ENCODE peak calls at places on chromosomes 5 and 9, in seven cellular contexts. M is lower lobe of right lung, K is mammary epithelial cell, F is fibroblast of lung, Q is neuronal stem cell, N is GM23248, Y is breast epithelium. G is an unnamed sample. For H3K9me3, the result is how much of the 10 kb centered on the place peaks cover.

GRCh38 chr9:129182625-129183494 is 4.8 kb upstream of the IER5L start:
- DNase-seq in F (no peak), K (no peak), N (peak), Q (no peak), Y (no peak), M (no peak), G (no peak)

GRCh38 chr9:37676411-37676830 is 25.7 kb downstream of the FRMPD1 start:
- DNase-seq in Q (peak), K (no peak), F (no peak), N (no peak), M (no peak), Y (no peak), G (no peak)

GRCh38 chr9:126528111-126528510 is 85.6 kb upstream of the LMX1B start:
- DNase-seq in M (peak), Y (no peak), N (no peak), F (no peak), K (no peak), Q (no peak), G (no peak)

GRCh38 chr5:158700997-158701391 is 398.7 kb downstream of the EBF1 start:
- DNase-seq in Y (no peak), Q (no peak), K (no peak), F (no peak), M (no peak), N (no peak), G (no peak)

GRCh38 chr5:54453091-54453490 is 2.4 kb upstream of the HSPB3 start:
- DNase-seq in M (no peak), Q (no peak), N (no peak), F (no peak), K (no peak), Y (no peak), G (no peak)

GRCh38 chr5:54360089-54360488 is 49.7 kb upstream of the ARL15 start:
- DNase-seq in M (no peak), F (peak), K (peak), Y (no peak), Q (no peak), N (peak), G (peak)

GRCh38 chr5:109224276-109224675 is 185.5 kb downstream of the PJA2 start:
- DNase-seq in Y (no peak), K (no peak), F (no peak), N (no peak), Q (no peak), M (no peak), G (no peak)

GRCh38 chr5:74251106-74252032 is 389.2 kb downstream of the ENC1 start:
- DNase-seq in M (no peak), Q (no peak), Y (no peak), K (peak), N (peak), F (peak), G (peak)

GRCh38 chr9:107246259-107247254 is 36.5 kb upstream of the RAD23B start:
- DNase-seq in Y (no peak), K (no peak), M (no peak), N (peak), F (no peak), Q (no peak), G (no peak)

GRCh38 chr5:139908749-139909148 is 113.1 kb downstream of the PSD2 start:
- DNase-seq in Q (no peak), F (peak), N (peak), Y (no peak), M (no peak), K (peak), G (no peak)

GRCh38 chr5:4520557-4520956 is 619.6 kb upstream of the ADAMTS16 start:
- DNase-seq in N (no peak), K (no peak), Y (no peak), M (no peak), F (no peak), Q (no peak), G (no peak)

GRCh38 chr5:173312821-173313220 is 15.4 kb downstream of the STC2 start:
- DNase-seq in Y (no peak), Q (no peak), K (no peak), N (peak), F (no peak), M (no peak), G (no peak)

GRCh38 chr9:133125706-133126696 is 5.0 kb upstream of the RALGDS start:
- DNase-seq in N (peak), F (peak), M (peak), Y (no peak), K (no peak), Q (no peak), G (peak)

GRCh38 chr9:123686849-123687233 is 243.1 kb downstream of the DENND1A start:
- DNase-seq in Y (no peak), Q (no peak), M (no peak), K (no peak), N (no peak), F (no peak), G (no peak)

GRCh38 chr5:111928501-111928900 is 171.5 kb upstream of the NREP start:
- DNase-seq in N (no peak), Q (no peak), K (no peak), F (no peak), M (no peak), Y (no peak), G (peak)

GRCh38 chr5:56638061-56638621 is 177.2 kb upstream of the MAP3K1 start:
- DNase-seq in Q (no peak), K (peak), F (no peak), N (no peak), M (no peak), Y (no peak), G (no peak)

GRCh38 chr5:101018299-101018698 is 115.2 kb upstream of the ST8SIA4 start:
- DNase-seq in F (no peak), N (no peak), K (no peak), M (no peak), Y (no peak), Q (no peak), G (peak)

GRCh38 chr9:138060365-138060764 is 182.8 kb downstream of the CACNA1B start:
- DNase-seq in Y (peak), Q (no peak), M (no peak), N (no peak), F (no peak), K (no peak), G (no peak)

GRCh38 chr5:10582512-10582897 is 18.6 kb downstream of the ANKRD33B start:
- DNase-seq in N (no peak), K (no peak), Q (no peak), Y (no peak), M (no peak), F (no peak), G (no peak)

GRCh38 chr5:165325201-165325600 is 1819.8 kb downstream of the MAT2B start:
- DNase-seq in Y (no peak), F (peak), K (peak), N (no peak), Q (no peak), M (no peak), G (peak)

GRCh38 chr5:172574845-172575170 is 66.3 kb upstream of the NEURL1B start:
- DNase-seq in F (no peak), K (no peak), N (no peak), Y (no peak), M (no peak), Q (no peak), G (no peak)

GRCh38 chr9:92140074-92140753 is 25.0 kb upstream of the SPTLC1 start:
- DNase-seq in Y (peak), M (peak), F (peak), Q (peak), N (peak), K (peak), G (no peak)

GRCh38 chr5:1786621-1787471 is 12.8 kb downstream of the MRPL36 start:
- DNase-seq in F (no peak), M (no peak), Q (no peak), N (no peak), K (no peak), Y (peak), G (no peak)

GRCh38 chr5:110790673-110791072 is 51.9 kb downstream of the SLC25A46 start:
- DNase-seq in M (no peak), N (peak), F (peak), K (peak), Y (no peak), Q (no peak), G (peak)

GRCh38 chr9:21994996-21995651 is 533 bp downstream of the CDKN2B-AS1 start:
- DNase-seq in M (peak), F (peak), K (peak), N (peak), Q (no peak), Y (no peak), G (peak)

GRCh38 chr5:128574041-128574440 is 36.0 kb upstream of the FBN2 start:
- DNase-seq in Q (no peak), M (no peak), N (peak), K (peak), Y (no peak), F (no peak), G (peak)

GRCh38 chr5:83015676-83016075 is 61.5 kb downstream of the TMEM167A start:
- DNase-seq in N (no peak), F (no peak), Y (no peak), K (no peak), Q (no peak), M (no peak), G (no peak)

GRCh38 chr9:70145981-70146380 is 102.3 kb downstream of the MAMDC2 start:
- DNase-seq in K (no peak), N (no peak), Y (no peak), Q (no peak), M (no peak), F (no peak), G (no peak)

GRCh38 chr9:133999866-134000265 is 7.7 kb upstream of the VAV2 start:
- DNase-seq in K (no peak), N (no peak), M (no peak), Q (no peak), Y (no peak), F (no peak), G (no peak)

GRCh38 chr5:51890435-51891116 is 507.3 kb downstream of the ISL1 start:
- DNase-seq in M (no peak), Y (no peak), N (no peak), K (no peak), F (no peak), Q (no peak), G (no peak)

GRCh38 chr9:27188426-27188825 is 79.4 kb downstream of the TEK start:
- DNase-seq in K (no peak), N (no peak), Y (no peak), F (no peak), Q (no peak), M (no peak), G (no peak)

GRCh38 chr5:158882660-158883059 is 217.1 kb downstream of the EBF1 start:
- DNase-seq in M (no peak), Y (no peak), Q (no peak), K (no peak), N (no peak), F (no peak), G (no peak)

GRCh38 chr9:81534138-81534865 is 155.0 kb downstream of the TLE1 start:
- DNase-seq in K (no peak), F (no peak), Y (no peak), M (no peak), Q (no peak), N (peak), G (no peak)

GRCh38 chr5:83312672-83313071 is 158.9 kb upstream of the VCAN start:
- DNase-seq in N (no peak), Y (no peak), F (no peak), M (no peak), Q (no peak), K (no peak), G (no peak)

GRCh38 chr9:72037571-72037970 is 22.8 kb downstream of the C9orf57 start:
- DNase-seq in Q (no peak), F (peak), K (no peak), Y (no peak), M (no peak), N (peak), G (no peak)

GRCh38 chr9:8037745-8038144 is 238.2 kb upstream of the DMAC1 start:
- DNase-seq in K (no peak), Q (no peak), M (no peak), F (no peak), N (no peak), Y (no peak), G (no peak)
- H3K9me3 ChIP-seq in K (under half), Q (under half), M (under half), F (under half), N (under half), Y (under half), G (under half)

GRCh38 chr5:178210073-178210526 is 5.8 kb downstream of the HNRNPAB start:
- DNase-seq in Y (no peak), N (no peak), M (no peak), Q (no peak), K (no peak), F (no peak), G (no peak)

GRCh38 chr5:178209334-178210072 is 5.2 kb downstream of the HNRNPAB start:
- DNase-seq in M (no peak), N (no peak), Y (peak), Q (no peak), F (no peak), K (no peak), G (no peak)

GRCh38 chr5:178213003-178213449 is 8.7 kb downstream of the HNRNPAB start:
- DNase-seq in N (no peak), K (no peak), Q (no peak), M (peak), F (no peak), Y (no peak), G (no peak)

GRCh38 chr5:178212241-178213002 is 8.1 kb downstream of the HNRNPAB start:
- DNase-seq in Y (no peak), N (no peak), Q (no peak), M (no peak), F (no peak), K (no peak), G (no peak)

GRCh38 chr5:178211095-178212048 is 7.0 kb downstream of the HNRNPAB start:
- DNase-seq in M (no peak), Y (no peak), F (no peak), N (no peak), Q (no peak), K (no peak), G (no peak)
- H3K9me3 ChIP-seq in M (under half), Y (under half), F (under half), N (under half), Q (under half), K (under half), G (under half)

GRCh38 chr5:179885491-179886090 is 22.1 kb downstream of the TBC1D9B start:
- DNase-seq in M (no peak), F (no peak), Q (no peak), K (no peak), N (no peak), Y (peak), G (no peak)
- H3K9me3 ChIP-seq in M (under half), F (under half), Q (under half), K (under half), N (under half), Y (under half), G (under half)

DNA sequence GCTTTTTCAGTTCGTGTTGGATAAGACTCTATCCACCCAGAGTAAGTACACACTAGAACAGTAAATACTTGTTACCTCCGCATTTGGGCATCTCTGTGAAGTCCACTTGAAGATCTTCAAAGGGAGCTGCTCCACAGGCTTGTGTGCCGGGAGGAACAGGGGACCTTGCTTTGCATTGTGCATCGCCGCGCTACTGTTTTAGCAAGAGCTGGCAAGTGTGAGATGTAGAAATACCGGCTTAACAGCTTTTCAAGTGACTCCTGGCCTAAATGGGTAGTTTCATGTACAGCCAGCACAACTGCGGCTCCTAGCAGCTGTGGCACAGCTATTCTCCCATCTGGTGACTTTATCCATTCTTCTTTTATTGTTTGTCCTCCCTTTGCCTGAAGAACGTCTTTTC is 8.4 kb upstream of the ZNF354C start:
- DNase-seq in N (no peak), F (no peak), K (no peak), M (peak), Y (no peak), Q (no peak), G (no peak)
- H3K9me3 ChIP-seq in N (under half), F (under half), K (under half), M (under half), Y (under half), Q (under half), G (under half)

DNA sequence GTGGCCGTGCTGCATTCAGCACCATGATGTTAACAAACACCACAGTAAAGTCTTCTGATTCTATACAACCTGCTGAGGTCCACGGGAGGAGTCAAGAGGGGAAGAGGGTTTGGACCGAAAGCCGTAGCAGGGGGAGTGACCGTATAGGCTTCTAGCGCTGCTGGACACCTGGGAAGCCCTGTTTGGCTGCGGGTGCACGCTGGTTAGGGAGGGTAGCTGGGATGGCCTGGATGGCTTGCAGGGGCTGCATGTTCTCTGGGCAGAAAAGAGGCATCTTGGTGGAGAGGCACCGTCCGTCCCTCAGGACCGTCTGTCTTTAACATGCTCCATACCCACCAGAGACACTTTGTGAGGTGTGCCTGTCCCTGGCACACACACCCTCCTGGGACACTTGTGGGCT is 251.0 kb upstream of the IRX1 start:
- DNase-seq in M (no peak), F (no peak), N (no peak), K (no peak), Y (no peak), Q (no peak), G (no peak)
- H3K9me3 ChIP-seq in M (under half), F (under half), N (under half), K (under half), Y (under half), Q (under half), G (under half)

GRCh38 chr5:32668552-32668951 is 42.6 kb upstream of the NPR3 start:
- DNase-seq in Y (no peak), F (no peak), K (no peak), M (no peak), N (no peak), Q (no peak), G (no peak)
- H3K9me3 ChIP-seq in Y (under half), F (under half), K (under half), M (under half), N (under half), Q (under half), G (under half)

GRCh38 chr5:141399555-141400258 is 2.0 kb downstream of the PCDHGB5 start:
- DNase-seq in M (no peak), K (no peak), Y (no peak), Q (no peak), F (no peak), N (no peak), G (no peak)
- H3K9me3 ChIP-seq in M (half or more), K (half or more), Y (half or more), Q (under half), F (under half), N (under half), G (under half)

G was measured in astrocyte.